ENCODE peak calls at places on chromosome 1, in six cellular contexts. T is transverse colon, E is HL-60, K is cardiac muscle cell, F is dorsolateral prefrontal cortex, L is cardiac fibroblast. U is an unnamed sample.

GRCh38 chr1:234655328-234656069 is 45.5 kb upstream of the IRF2BP2 start:
- DNase-seq in F (no peak), E (no peak), L (no peak), T (no peak), K (no peak), U (no peak)

GRCh38 chr1:41641483-41641829 is 157.0 kb upstream of the EDN2 start:
- DNase-seq in K (no peak), E (no peak), T (no peak), F (no peak), L (no peak), U (no peak)

GRCh38 chr1:6412896-6413295 is 6.8 kb downstream of the HES2 start:
- DNase-seq in T (peak; percentile 30), F (no peak), L (no peak), E (no peak), K (no peak), U (no peak)

GRCh38 chr1:63705058-63705457 is 68.8 kb upstream of the ROR1 start:
- DNase-seq in F (no peak), L (no peak), T (peak; percentile 30), K (no peak), E (no peak), U (no peak)

GRCh38 chr1:98045211-98046030 is 124.6 kb upstream of the DPYD start:
- DNase-seq in L (peak; percentile 73), K (peak; percentile 71), T (no peak), F (no peak), E (no peak), U (no peak)

GRCh38 chr1:234486858-234487830 is 8.2 kb upstream of the TARBP1 start:
- DNase-seq in K (peak; percentile 89), E (peak; percentile 60), T (peak; percentile 35), L (peak; percentile 90), F (no peak), U (peak; percentile 68)

GRCh38 chr1:55321947-55322346 is 106.8 kb upstream of the USP24 start:
- DNase-seq in F (no peak), L (no peak), E (no peak), T (no peak), K (no peak), U (no peak)

GRCh38 chr1:51442198-51442597 is 76.9 kb downstream of the EPS15 start:
- DNase-seq in F (no peak), T (no peak), L (no peak), E (no peak), K (no peak), U (no peak)

GRCh38 chr1:42479621-42480020 is 16.5 kb downstream of the CCDC30 start:
- DNase-seq in L (no peak), T (no peak), K (peak; percentile 11), E (no peak), F (no peak), U (no peak)

GRCh38 chr1:93715529-93716126 is 34.0 kb upstream of the BCAR3 start:
- DNase-seq in K (no peak), L (peak; percentile 32), T (no peak), F (no peak), E (no peak), U (no peak)

GRCh38 chr1:201648911-201649775 is 110.2 kb downstream of the NAV1 start:
- DNase-seq in K (peak; percentile 27), F (no peak), L (peak; percentile 26), T (peak; percentile 35), E (no peak), U (no peak)

GRCh38 chr1:151673407-151673806 is 43.2 kb downstream of the CELF3 start:
- DNase-seq in E (no peak), F (no peak), T (no peak), L (no peak), K (no peak), U (no peak)

GRCh38 chr1:180507826-180508724 is 5.7 kb upstream of the ACBD6 start:
- DNase-seq in T (no peak), K (peak; percentile 28), F (no peak), L (peak; percentile 26), E (no peak), U (peak; percentile 60)

GRCh38 chr1:40315795-40316594 is 1.1 kb downstream of the COL9A2 start:
- DNase-seq in K (peak; percentile 21), L (no peak), F (no peak), T (peak; percentile 34), E (no peak), U (no peak)

GRCh38 chr1:32786856-32787255 is 30.3 kb downstream of the YARS1 start:
- DNase-seq in E (no peak), K (peak; percentile 39), T (no peak), L (peak; percentile 47), F (no peak), U (no peak)

GRCh38 chr1:215672482-215672881 is 105.4 kb downstream of the KCTD3 start:
- DNase-seq in L (no peak), E (no peak), F (no peak), T (no peak), K (no peak), U (no peak)
- TF ChIP-seq CTCF in L (no peak), E (no peak), F (no peak), T (no peak), K (no peak), U (no peak)

GRCh38 chr1:170893655-170894297 is 41.6 kb upstream of the MROH9 start:
- DNase-seq in L (no peak), E (no peak), K (no peak), T (no peak), F (no peak), U (peak; percentile 65)
- H3K4me3 ChIP-seq in L (no peak overlapping the region), E (no peak overlapping the region), K (no peak overlapping the region), T (no peak overlapping the region), F (no peak overlapping the region), U (no peak overlapping the region)

GRCh38 chr1:37802439-37802838 is 5.2 kb upstream of the C1orf122 start:
- DNase-seq in F (no peak), E (no peak), T (no peak), K (no peak), L (no peak), U (no peak)

GRCh38 chr1:37794372-37795339 is 1.0 kb downstream of the MANEAL start:
- DNase-seq in E (no peak), F (no peak), L (no peak), K (no peak), T (no peak), U (no peak)

GRCh38 chr1:37793773-37794371 is at the start of gene MANEAL:
- DNase-seq in L (peak; percentile 62), T (peak; percentile 51), E (peak; percentile 33), K (peak; percentile 68), F (peak; percentile 31), U (no peak)

GRCh38 chr1:37795340-37796110 is 1.9 kb downstream of the MANEAL start:
- DNase-seq in E (peak; percentile 53), K (peak; percentile 76), T (peak; percentile 62), L (peak; percentile 55), F (no peak), U (no peak)

DNA sequence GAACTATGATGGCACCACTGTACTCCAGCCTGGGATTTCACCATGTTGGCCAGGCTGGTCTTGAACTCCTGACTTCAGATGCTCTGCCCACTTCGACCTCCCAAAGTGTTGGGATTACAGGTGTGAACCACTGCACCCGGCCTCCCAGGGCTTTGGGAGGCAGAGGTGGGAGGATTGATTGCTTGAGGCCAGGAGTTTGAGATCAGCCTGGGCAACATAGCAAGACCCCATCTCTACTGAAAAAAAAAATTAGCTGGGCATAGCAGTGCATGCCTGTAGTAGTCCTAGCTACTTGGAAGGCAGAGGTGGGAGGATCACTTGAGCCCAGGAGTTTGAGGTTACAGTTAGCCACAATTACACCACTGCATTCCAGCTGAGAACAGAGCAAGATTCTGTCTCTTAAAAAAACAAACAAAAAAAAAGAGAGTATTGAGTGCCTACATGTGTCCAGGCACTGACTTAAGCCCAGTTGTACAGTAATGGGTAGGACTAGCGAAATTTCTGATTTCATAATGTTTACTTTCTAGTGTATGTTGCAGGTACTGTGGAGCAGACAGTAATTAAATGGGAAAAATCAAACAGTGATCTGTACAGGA is 4.2 kb downstream of the MANEAL start:
- DNase-seq in E (no peak), L (peak; percentile 19), T (no peak), F (no peak), K (peak; percentile 67), U (no peak)
- TF ChIP-seq CTCF in E (no peak), L (no peak), T (no peak), F (no peak), K (no peak), U (no peak)

GRCh38 chr1:229228522-229228921 is 42.4 kb upstream of the RAB4A start:
- DNase-seq in E (no peak), T (no peak), L (no peak), F (no peak), K (no peak), U (no peak)

GRCh38 chr1:229229137-229229720 is 41.7 kb upstream of the RAB4A start:
- DNase-seq in K (peak; percentile 49), E (peak; percentile 50), F (no peak), T (no peak), L (peak; percentile 70), U (no peak)

GRCh38 chr1:229230893-229231753 is 39.8 kb upstream of the RAB4A start:
- DNase-seq in K (peak; percentile 22), T (no peak), E (no peak), L (peak; percentile 31), F (no peak), U (no peak)

GRCh38 chr1:229230136-229230892 is 40.6 kb upstream of the RAB4A start:
- DNase-seq in T (no peak), K (no peak), F (no peak), E (no peak), L (no peak), U (no peak)

DNA sequence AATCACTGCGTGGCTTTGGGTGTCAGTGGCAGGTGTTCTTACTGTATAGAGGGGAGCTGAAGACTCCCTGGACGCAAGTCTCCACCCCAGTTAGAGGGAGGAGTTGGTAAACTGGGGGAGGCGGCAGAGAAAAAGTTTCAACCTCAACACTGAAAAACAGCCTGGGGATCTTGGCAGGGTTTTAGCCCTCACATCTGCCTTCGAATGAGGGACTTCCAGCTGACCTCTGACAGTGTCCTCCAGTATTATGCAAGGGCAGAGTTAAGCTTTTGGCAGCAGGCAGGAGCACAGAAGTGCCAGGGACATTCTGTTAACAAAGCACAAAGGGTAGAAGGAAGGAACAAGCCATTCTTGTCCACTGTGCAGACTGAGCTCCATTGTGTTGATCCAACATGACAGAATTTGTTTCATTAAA is 41.2 kb upstream of the RAB4A start:
- DNase-seq in L (peak; percentile 90), T (peak; percentile 40), F (peak; percentile 46), E (no peak), K (peak; percentile 89), U (no peak)
- H3K4me3 ChIP-seq in L (no peak overlapping the region), T (no peak overlapping the region), F (no peak overlapping the region), E (no peak overlapping the region), K (no peak overlapping the region), U (no peak overlapping the region)

DNA sequence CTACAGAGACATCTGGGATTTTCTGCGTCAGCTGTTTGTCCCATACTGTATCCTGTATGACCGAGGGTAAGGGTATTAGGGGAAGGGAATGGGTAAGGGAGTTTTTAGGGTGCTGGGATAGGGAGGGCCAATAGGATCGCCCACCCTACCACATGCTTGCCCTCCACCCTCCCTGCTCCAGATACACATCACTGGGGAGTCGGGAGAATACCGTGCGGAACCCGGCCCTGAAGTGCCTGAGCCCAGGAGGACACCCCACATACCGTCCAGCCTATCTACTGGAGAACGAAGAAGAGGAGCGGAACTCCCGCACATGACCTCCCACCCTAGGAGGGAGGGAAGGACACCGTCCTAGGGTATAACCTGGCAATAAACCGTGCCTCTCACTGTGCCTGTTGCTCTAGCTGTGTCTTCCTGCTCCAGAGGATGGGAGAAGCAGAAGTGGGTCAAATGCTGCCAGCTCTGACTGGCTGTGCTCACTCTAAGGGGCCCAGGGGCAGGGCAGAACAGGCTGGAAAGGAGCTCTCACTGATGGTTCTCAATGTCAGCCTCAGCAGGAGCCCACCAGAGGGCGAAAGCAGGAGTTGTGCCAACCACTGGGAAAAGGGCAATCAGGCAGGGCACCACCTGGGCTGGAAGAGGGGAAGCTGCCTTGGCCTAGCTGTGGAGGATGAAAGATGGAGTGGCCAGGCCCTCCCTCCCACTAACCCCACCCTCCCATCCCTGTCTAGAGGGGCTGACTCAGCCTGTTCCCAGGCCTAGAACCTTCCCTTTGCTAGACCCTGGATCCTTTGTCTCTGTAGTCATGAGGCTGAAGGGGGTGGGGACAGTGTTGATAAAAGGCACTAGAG is 440 bp upstream of the LENEP start:
- DNase-seq in T (no peak), F (peak; percentile 7), E (no peak), L (peak; percentile 57), K (peak; percentile 64), U (no peak)
- TF ChIP-seq CTCF in T (no peak), F (no peak), E (no peak), L (no peak), K (peak; percentile 27), U (peak; percentile 20)